ENCODE peak calls at places on chromosomes 3 and 15, in six cellular contexts. One of them, this sample, is unnamed.

GRCh38 chr15:101446527-101447167 is 42.9 kb downstream of the PCSK6 start:
- DNase-seq in MCF 10A: peak
- DNase-seq in left ventricle myocardium inferior: no peak
- DNase-seq in CD8-positive, alpha-beta T cell: no peak
- DNase-seq in IMR-90: no peak
- DNase-seq in progenitor cell of endocrine pancreas: no peak
- DNase-seq in this sample: no peak

GRCh38 chr3:185818267-185818875 is 6.5 kb downstream of the IGF2BP2 start:
- DNase-seq in MCF 10A: peak
- DNase-seq in left ventricle myocardium inferior: no peak
- DNase-seq in CD8-positive, alpha-beta T cell: no peak
- DNase-seq in IMR-90: peak
- DNase-seq in progenitor cell of endocrine pancreas: no peak
- DNase-seq in this sample: no peak

GRCh38 chr3:194936091-194936490 is 250.4 kb downstream of the FAM43A start:
- DNase-seq in MCF 10A: no peak
- DNase-seq in left ventricle myocardium inferior: no peak
- DNase-seq in CD8-positive, alpha-beta T cell: no peak
- DNase-seq in IMR-90: no peak
- DNase-seq in progenitor cell of endocrine pancreas: no peak
- DNase-seq in this sample: no peak

GRCh38 chr3:48026951-48027908 is 11.0 kb upstream of the MAP4 start:
- DNase-seq in MCF 10A: no peak
- DNase-seq in left ventricle myocardium inferior: no peak
- DNase-seq in CD8-positive, alpha-beta T cell: no peak
- DNase-seq in IMR-90: no peak
- DNase-seq in progenitor cell of endocrine pancreas: no peak
- DNase-seq in this sample: peak

GRCh38 chr3:144003051-144003450 is 31.4 kb downstream of the DIPK2A start:
- DNase-seq in MCF 10A: no peak
- DNase-seq in left ventricle myocardium inferior: no peak
- DNase-seq in CD8-positive, alpha-beta T cell: no peak
- DNase-seq in IMR-90: no peak
- DNase-seq in progenitor cell of endocrine pancreas: no peak
- DNase-seq in this sample: no peak

GRCh38 chr15:83904107-83904720 is 250.3 kb downstream of the ADAMTSL3 start:
- DNase-seq in MCF 10A: no peak
- DNase-seq in left ventricle myocardium inferior: no peak
- DNase-seq in CD8-positive, alpha-beta T cell: no peak
- DNase-seq in IMR-90: peak
- DNase-seq in progenitor cell of endocrine pancreas: no peak
- DNase-seq in this sample: no peak

GRCh38 chr3:196666001-196666867 is 26.7 kb downstream of the NRROS start:
- DNase-seq in MCF 10A: peak
- DNase-seq in left ventricle myocardium inferior: no peak
- DNase-seq in CD8-positive, alpha-beta T cell: no peak
- DNase-seq in IMR-90: peak
- DNase-seq in progenitor cell of endocrine pancreas: no peak
- DNase-seq in this sample: peak

GRCh38 chr3:31832576-31832975 is 148.5 kb downstream of the OSBPL10 start:
- DNase-seq in MCF 10A: no peak
- DNase-seq in left ventricle myocardium inferior: no peak
- DNase-seq in CD8-positive, alpha-beta T cell: no peak
- DNase-seq in IMR-90: peak
- DNase-seq in progenitor cell of endocrine pancreas: no peak
- DNase-seq in this sample: no peak

GRCh38 chr3:138328341-138328740 is 1.3 kb downstream of the NME9 start:
- DNase-seq in MCF 10A: no peak
- DNase-seq in left ventricle myocardium inferior: no peak
- DNase-seq in CD8-positive, alpha-beta T cell: no peak
- DNase-seq in IMR-90: peak
- DNase-seq in progenitor cell of endocrine pancreas: no peak
- DNase-seq in this sample: no peak

GRCh38 chr3:2837233-2837632 is 272.9 kb downstream of the IL5RA start:
- DNase-seq in MCF 10A: no peak
- DNase-seq in left ventricle myocardium inferior: no peak
- DNase-seq in CD8-positive, alpha-beta T cell: no peak
- DNase-seq in IMR-90: no peak
- DNase-seq in progenitor cell of endocrine pancreas: no peak
- DNase-seq in this sample: no peak

GRCh38 chr3:152860736-152861135 is 25.8 kb downstream of the P2RY1 start:
- DNase-seq in MCF 10A: no peak
- DNase-seq in left ventricle myocardium inferior: no peak
- DNase-seq in CD8-positive, alpha-beta T cell: no peak
- DNase-seq in IMR-90: no peak
- DNase-seq in progenitor cell of endocrine pancreas: no peak
- DNase-seq in this sample: no peak

GRCh38 chr3:134249442-134249841 is 1.2 kb downstream of the RYK start:
- DNase-seq in MCF 10A: peak
- DNase-seq in left ventricle myocardium inferior: no peak
- DNase-seq in CD8-positive, alpha-beta T cell: no peak
- DNase-seq in IMR-90: no peak
- DNase-seq in progenitor cell of endocrine pancreas: no peak
- DNase-seq in this sample: no peak

GRCh38 chr3:114308830-114309229 is 15.0 kb downstream of the TIGIT start:
- DNase-seq in MCF 10A: no peak
- DNase-seq in left ventricle myocardium inferior: no peak
- DNase-seq in CD8-positive, alpha-beta T cell: peak
- DNase-seq in IMR-90: no peak
- DNase-seq in progenitor cell of endocrine pancreas: no peak
- DNase-seq in this sample: no peak

GRCh38 chr15:66815322-66815721 is 113.3 kb downstream of the SMAD6 start:
- DNase-seq in MCF 10A: peak
- DNase-seq in left ventricle myocardium inferior: no peak
- DNase-seq in CD8-positive, alpha-beta T cell: no peak
- DNase-seq in IMR-90: peak
- DNase-seq in progenitor cell of endocrine pancreas: no peak
- DNase-seq in this sample: peak

GRCh38 chr15:66401130-66402021 is 14.7 kb downstream of the MAP2K1 start:
- DNase-seq in MCF 10A: peak
- DNase-seq in left ventricle myocardium inferior: no peak
- DNase-seq in CD8-positive, alpha-beta T cell: no peak
- DNase-seq in IMR-90: no peak
- DNase-seq in progenitor cell of endocrine pancreas: no peak
- DNase-seq in this sample: peak

GRCh38 chr3:65963787-65964707 is 74.7 kb downstream of the MAGI1 start:
- DNase-seq in MCF 10A: peak
- DNase-seq in left ventricle myocardium inferior: no peak
- DNase-seq in CD8-positive, alpha-beta T cell: no peak
- DNase-seq in IMR-90: peak
- DNase-seq in progenitor cell of endocrine pancreas: no peak
- DNase-seq in this sample: peak

GRCh38 chr3:74067296-74067695 is 442.6 kb upstream of the PDZRN3 start:
- DNase-seq in MCF 10A: peak
- DNase-seq in left ventricle myocardium inferior: no peak
- DNase-seq in CD8-positive, alpha-beta T cell: no peak
- DNase-seq in IMR-90: peak
- DNase-seq in progenitor cell of endocrine pancreas: no peak
- DNase-seq in this sample: peak

GRCh38 chr15:86311568-86312280 is 232.1 kb downstream of the AGBL1 start:
- DNase-seq in MCF 10A: no peak
- DNase-seq in left ventricle myocardium inferior: no peak
- DNase-seq in CD8-positive, alpha-beta T cell: no peak
- DNase-seq in IMR-90: no peak
- DNase-seq in progenitor cell of endocrine pancreas: no peak
- DNase-seq in this sample: peak

GRCh38 chr15:35596261-35596660 is 50.3 kb upstream of the DPH6 start:
- DNase-seq in MCF 10A: no peak
- DNase-seq in left ventricle myocardium inferior: no peak
- DNase-seq in CD8-positive, alpha-beta T cell: no peak
- DNase-seq in IMR-90: peak
- DNase-seq in progenitor cell of endocrine pancreas: no peak
- DNase-seq in this sample: no peak

GRCh38 chr3:140420621-140421357 is 257.1 kb upstream of the TRIM42 start:
- DNase-seq in MCF 10A: peak
- DNase-seq in left ventricle myocardium inferior: no peak
- DNase-seq in CD8-positive, alpha-beta T cell: no peak
- DNase-seq in IMR-90: peak
- DNase-seq in progenitor cell of endocrine pancreas: no peak
- DNase-seq in this sample: no peak

GRCh38 chr3:63984391-63984790 is 38.9 kb downstream of the PSMD6 start:
- DNase-seq in MCF 10A: no peak
- DNase-seq in left ventricle myocardium inferior: no peak
- DNase-seq in CD8-positive, alpha-beta T cell: no peak
- DNase-seq in IMR-90: no peak
- DNase-seq in progenitor cell of endocrine pancreas: no peak
- DNase-seq in this sample: no peak

GRCh38 chr15:74889390-74889881 is 406 bp upstream of the MPI start:
- DNase-seq in MCF 10A: no peak
- DNase-seq in left ventricle myocardium inferior: peak
- DNase-seq in CD8-positive, alpha-beta T cell: no peak
- DNase-seq in IMR-90: peak
- DNase-seq in progenitor cell of endocrine pancreas: no peak
- DNase-seq in this sample: no peak

GRCh38 chr3:184466413-184466960 is 86.6 kb downstream of the CHRD start:
- DNase-seq in MCF 10A: no peak
- DNase-seq in left ventricle myocardium inferior: peak
- DNase-seq in CD8-positive, alpha-beta T cell: no peak
- DNase-seq in IMR-90: peak
- DNase-seq in progenitor cell of endocrine pancreas: no peak
- DNase-seq in this sample: no peak

GRCh38 chr3:23875326-23875725 is 41.5 kb downstream of the NKIRAS1 start:
- DNase-seq in MCF 10A: no peak
- DNase-seq in left ventricle myocardium inferior: no peak
- DNase-seq in CD8-positive, alpha-beta T cell: no peak
- DNase-seq in IMR-90: no peak
- DNase-seq in progenitor cell of endocrine pancreas: no peak
- DNase-seq in this sample: no peak
- TF ChIP-seq CTCF in MCF 10A: no peak
- TF ChIP-seq CTCF in left ventricle myocardium inferior: no peak
- TF ChIP-seq CTCF in CD8-positive, alpha-beta T cell: no peak
- TF ChIP-seq CTCF in IMR-90: peak
- TF ChIP-seq CTCF in progenitor cell of endocrine pancreas: no peak
- TF ChIP-seq CTCF in this sample: no peak

GRCh38 chr15:58934114-58934447 is 602 bp upstream of the SLTM start:
- DNase-seq in MCF 10A: no peak
- DNase-seq in left ventricle myocardium inferior: no peak
- DNase-seq in CD8-positive, alpha-beta T cell: no peak
- DNase-seq in IMR-90: no peak
- DNase-seq in progenitor cell of endocrine pancreas: no peak
- DNase-seq in this sample: no peak
- TF ChIP-seq CTCF in MCF 10A: no peak
- TF ChIP-seq CTCF in left ventricle myocardium inferior: no peak
- TF ChIP-seq CTCF in CD8-positive, alpha-beta T cell: no peak
- TF ChIP-seq CTCF in IMR-90: no peak
- TF ChIP-seq CTCF in progenitor cell of endocrine pancreas: no peak
- TF ChIP-seq CTCF in this sample: no peak

DNA sequence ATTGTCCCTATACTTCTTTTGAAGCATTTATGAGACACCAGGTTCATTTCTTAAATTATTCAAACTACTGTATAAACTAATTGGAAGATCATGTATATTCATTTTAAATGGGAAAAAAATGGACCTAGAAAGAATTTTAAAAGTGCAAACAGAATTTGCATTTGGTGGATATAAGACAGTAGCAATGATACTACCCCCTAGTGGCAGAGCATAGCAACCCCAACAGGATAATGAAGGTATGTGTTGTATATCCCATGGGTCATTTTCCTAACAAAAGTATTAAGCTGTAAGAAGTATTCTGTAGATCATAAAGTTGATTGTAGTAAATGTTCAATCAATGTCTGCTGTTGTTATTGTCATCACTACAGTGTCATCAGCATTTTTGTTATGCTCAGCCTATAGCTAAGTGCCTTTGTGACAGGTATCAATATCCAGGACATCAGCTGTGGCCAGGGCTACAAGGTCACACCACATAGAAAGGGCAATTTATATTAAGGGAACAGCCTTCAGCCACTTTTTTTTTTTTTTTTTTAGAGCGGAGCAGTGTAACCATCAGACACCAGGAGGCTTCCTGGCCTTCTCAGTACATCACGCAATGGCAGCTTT is 175.8 kb downstream of the FOXB1 start:
- DNase-seq in MCF 10A: peak
- DNase-seq in left ventricle myocardium inferior: no peak
- DNase-seq in CD8-positive, alpha-beta T cell: no peak
- DNase-seq in IMR-90: peak
- DNase-seq in progenitor cell of endocrine pancreas: no peak
- DNase-seq in this sample: peak
- TF ChIP-seq CTCF in MCF 10A: peak
- TF ChIP-seq CTCF in left ventricle myocardium inferior: peak
- TF ChIP-seq CTCF in CD8-positive, alpha-beta T cell: peak
- TF ChIP-seq CTCF in IMR-90: peak
- TF ChIP-seq CTCF in progenitor cell of endocrine pancreas: peak
- TF ChIP-seq CTCF in this sample: peak

DNA sequence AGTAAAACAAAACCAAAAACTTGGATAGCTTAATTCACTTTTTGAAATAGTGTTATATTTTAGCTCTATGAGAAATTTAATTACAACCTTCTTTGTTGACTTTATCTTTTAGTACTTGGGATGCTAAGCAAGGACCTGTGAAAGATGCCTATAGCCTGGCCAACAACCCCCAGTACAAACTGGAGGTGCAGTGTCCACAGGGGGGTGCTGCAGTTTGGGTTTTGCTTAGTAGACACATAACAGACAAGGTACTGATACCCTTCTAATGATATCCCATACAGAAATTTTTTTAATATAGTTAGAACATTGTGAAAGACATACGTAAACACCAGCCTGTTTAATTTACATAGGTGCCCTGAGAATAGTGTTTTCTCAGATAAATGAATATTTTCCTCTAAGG is 35.3 kb downstream of the CAPN7 start:
- DNase-seq in MCF 10A: no peak
- DNase-seq in left ventricle myocardium inferior: no peak
- DNase-seq in CD8-positive, alpha-beta T cell: no peak
- DNase-seq in IMR-90: no peak
- DNase-seq in progenitor cell of endocrine pancreas: no peak
- DNase-seq in this sample: peak
- TF ChIP-seq CTCF in MCF 10A: peak
- TF ChIP-seq CTCF in left ventricle myocardium inferior: peak
- TF ChIP-seq CTCF in CD8-positive, alpha-beta T cell: no peak
- TF ChIP-seq CTCF in IMR-90: peak
- TF ChIP-seq CTCF in progenitor cell of endocrine pancreas: peak
- TF ChIP-seq CTCF in this sample: peak

DNA sequence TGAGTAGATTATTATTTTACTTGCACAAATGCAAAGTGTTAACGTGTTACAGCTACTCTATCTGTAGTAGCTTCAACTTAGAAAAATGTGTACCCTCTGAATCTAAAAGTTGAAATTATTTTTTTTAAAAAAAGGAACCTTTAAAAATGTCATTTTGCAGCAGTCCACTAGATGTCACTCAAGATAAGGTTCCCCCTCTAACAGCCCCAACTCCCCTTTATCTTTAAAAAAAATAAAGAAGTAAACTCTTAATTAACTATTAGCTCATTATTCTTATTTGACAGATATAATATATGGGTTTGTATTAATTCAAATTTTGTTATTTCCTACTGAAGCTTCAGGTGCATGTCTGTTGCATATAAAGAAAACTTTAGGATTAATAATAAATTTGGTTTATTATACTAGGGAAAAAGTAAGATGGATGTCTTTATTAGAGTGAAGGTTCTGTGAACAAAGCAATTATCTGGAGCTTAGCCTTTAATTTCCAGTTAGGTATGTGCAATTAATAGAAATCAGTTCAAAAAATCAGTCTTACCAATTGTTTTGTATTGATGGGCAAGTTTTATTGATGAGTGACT is 288.5 kb downstream of the VGLL3 start:
- DNase-seq in MCF 10A: peak
- DNase-seq in left ventricle myocardium inferior: no peak
- DNase-seq in CD8-positive, alpha-beta T cell: no peak
- DNase-seq in IMR-90: peak
- DNase-seq in progenitor cell of endocrine pancreas: no peak
- DNase-seq in this sample: peak
- TF ChIP-seq CTCF in MCF 10A: peak
- TF ChIP-seq CTCF in left ventricle myocardium inferior: peak
- TF ChIP-seq CTCF in CD8-positive, alpha-beta T cell: peak
- TF ChIP-seq CTCF in IMR-90: peak
- TF ChIP-seq CTCF in progenitor cell of endocrine pancreas: peak
- TF ChIP-seq CTCF in this sample: peak

GRCh38 chr3:187821616-187822317 is 76.5 kb upstream of the BCL6 start:
- DNase-seq in MCF 10A: no peak
- DNase-seq in left ventricle myocardium inferior: no peak
- DNase-seq in CD8-positive, alpha-beta T cell: no peak
- DNase-seq in IMR-90: no peak
- DNase-seq in progenitor cell of endocrine pancreas: no peak
- DNase-seq in this sample: peak
- TF ChIP-seq CTCF in MCF 10A: no peak
- TF ChIP-seq CTCF in left ventricle myocardium inferior: no peak
- TF ChIP-seq CTCF in CD8-positive, alpha-beta T cell: no peak
- TF ChIP-seq CTCF in IMR-90: no peak
- TF ChIP-seq CTCF in progenitor cell of endocrine pancreas: no peak
- TF ChIP-seq CTCF in this sample: no peak